ENCODE peak calls at places on chromosomes 3 and 15, in six cellular contexts. One of them, this sample, is unnamed.

GRCh38 chr15:67125589-67126502 is 60.4 kb downstream of the SMAD3 start:
- DNase-seq in IMR-90: peak; percentile 100
- DNase-seq in mesenchymal stem cell: peak; percentile 98
- DNase-seq in neuronal stem cell: no peak
- DNase-seq in H9: no peak
- DNase-seq in H1: no peak
- DNase-seq in this sample: peak; percentile 86

GRCh38 chr15:91885054-91885453 is 31.5 kb downstream of the SLCO3A1 start:
- DNase-seq in IMR-90: no peak
- DNase-seq in mesenchymal stem cell: no peak
- DNase-seq in neuronal stem cell: no peak
- DNase-seq in H9: peak; percentile 77
- DNase-seq in H1: peak; percentile 49
- DNase-seq in this sample: no peak

GRCh38 chr15:51967583-51967982 is 4.0 kb downstream of the LEO1 start:
- DNase-seq in IMR-90: no peak
- DNase-seq in mesenchymal stem cell: no peak
- DNase-seq in neuronal stem cell: no peak
- DNase-seq in H9: no peak
- DNase-seq in H1: no peak
- DNase-seq in this sample: no peak

GRCh38 chr3:27360113-27361078 is 8.8 kb downstream of the NEK10 start:
- DNase-seq in IMR-90: peak; percentile 44
- DNase-seq in mesenchymal stem cell: peak; percentile 33
- DNase-seq in neuronal stem cell: no peak
- DNase-seq in H9: no peak
- DNase-seq in H1: no peak
- DNase-seq in this sample: no peak

GRCh38 chr15:69150336-69150735 is 10.1 kb upstream of the GLCE start:
- DNase-seq in IMR-90: no peak
- DNase-seq in mesenchymal stem cell: no peak
- DNase-seq in neuronal stem cell: no peak
- DNase-seq in H9: no peak
- DNase-seq in H1: no peak
- DNase-seq in this sample: no peak

GRCh38 chr3:184908859-184909258 is 96.9 kb downstream of the VPS8 start:
- DNase-seq in IMR-90: no peak
- DNase-seq in mesenchymal stem cell: no peak
- DNase-seq in neuronal stem cell: no peak
- DNase-seq in H9: peak; percentile 57
- DNase-seq in H1: no peak
- DNase-seq in this sample: no peak

GRCh38 chr3:45611619-45612018 is 17.1 kb downstream of the LIMD1 start:
- DNase-seq in IMR-90: no peak
- DNase-seq in mesenchymal stem cell: no peak
- DNase-seq in neuronal stem cell: peak; percentile 31
- DNase-seq in H9: no peak
- DNase-seq in H1: no peak
- DNase-seq in this sample: no peak

GRCh38 chr15:60426870-60427528 is 29.2 kb upstream of the ANXA2 start:
- DNase-seq in IMR-90: peak; percentile 85
- DNase-seq in mesenchymal stem cell: peak; percentile 67
- DNase-seq in neuronal stem cell: no peak
- DNase-seq in H9: no peak
- DNase-seq in H1: no peak
- DNase-seq in this sample: no peak

GRCh38 chr15:78415284-78415683 is 22.7 kb upstream of the IREB2 start:
- DNase-seq in IMR-90: no peak
- DNase-seq in mesenchymal stem cell: peak; percentile 32
- DNase-seq in neuronal stem cell: no peak
- DNase-seq in H9: no peak
- DNase-seq in H1: no peak
- DNase-seq in this sample: peak; percentile 52

GRCh38 chr3:331881-332280 is 135.3 kb downstream of the CHL1 start:
- DNase-seq in IMR-90: peak; percentile 81
- DNase-seq in mesenchymal stem cell: peak; percentile 75
- DNase-seq in neuronal stem cell: no peak
- DNase-seq in H9: no peak
- DNase-seq in H1: no peak
- DNase-seq in this sample: no peak

GRCh38 chr3:101963902-101964362 is 114.6 kb downstream of the NFKBIZ start:
- DNase-seq in IMR-90: peak; percentile 78
- DNase-seq in mesenchymal stem cell: peak; percentile 41
- DNase-seq in neuronal stem cell: no peak
- DNase-seq in H9: no peak
- DNase-seq in H1: no peak
- DNase-seq in this sample: peak; percentile 12

GRCh38 chr3:86051058-86051457 is 939.9 kb downstream of the VGLL3 start:
- DNase-seq in IMR-90: no peak
- DNase-seq in mesenchymal stem cell: no peak
- DNase-seq in neuronal stem cell: no peak
- DNase-seq in H9: no peak
- DNase-seq in H1: no peak
- DNase-seq in this sample: no peak

GRCh38 chr3:135199137-135199536 is 404.1 kb downstream of the EPHB1 start:
- DNase-seq in IMR-90: no peak
- DNase-seq in mesenchymal stem cell: no peak
- DNase-seq in neuronal stem cell: no peak
- DNase-seq in H9: no peak
- DNase-seq in H1: no peak
- DNase-seq in this sample: no peak

GRCh38 chr15:70778258-70779076 is 15.1 kb upstream of the UACA start:
- DNase-seq in IMR-90: peak; percentile 94
- DNase-seq in mesenchymal stem cell: peak; percentile 91
- DNase-seq in neuronal stem cell: no peak
- DNase-seq in H9: no peak
- DNase-seq in H1: no peak
- DNase-seq in this sample: peak; percentile 48

GRCh38 chr3:185968168-185968567 is 30.4 kb upstream of the TRA2B start:
- DNase-seq in IMR-90: no peak
- DNase-seq in mesenchymal stem cell: no peak
- DNase-seq in neuronal stem cell: no peak
- DNase-seq in H9: no peak
- DNase-seq in H1: no peak
- DNase-seq in this sample: no peak

GRCh38 chr15:84778194-84778593 is 29.8 kb downstream of the ZNF592 start:
- DNase-seq in IMR-90: no peak
- DNase-seq in mesenchymal stem cell: no peak
- DNase-seq in neuronal stem cell: no peak
- DNase-seq in H9: peak; percentile 82
- DNase-seq in H1: peak; percentile 57
- DNase-seq in this sample: no peak

GRCh38 chr15:70062321-70062956 is 35.3 kb downstream of the TLE3 start:
- DNase-seq in IMR-90: peak; percentile 90
- DNase-seq in mesenchymal stem cell: no peak
- DNase-seq in neuronal stem cell: no peak
- DNase-seq in H9: no peak
- DNase-seq in H1: no peak
- DNase-seq in this sample: no peak

GRCh38 chr3:52194541-52195296 is 3.2 kb upstream of the ALAS1 start:
- DNase-seq in IMR-90: peak; percentile 72
- DNase-seq in mesenchymal stem cell: peak; percentile 72
- DNase-seq in neuronal stem cell: no peak
- DNase-seq in H9: no peak
- DNase-seq in H1: no peak
- DNase-seq in this sample: no peak

GRCh38 chr15:42548258-42549051 is at the start of the genes HAUS2 and LRRC57:
- DNase-seq in IMR-90: peak; percentile 78
- DNase-seq in mesenchymal stem cell: peak; percentile 88
- DNase-seq in neuronal stem cell: peak; percentile 91
- DNase-seq in H9: peak; percentile 92
- DNase-seq in H1: peak; percentile 98
- DNase-seq in this sample: peak; percentile 88

GRCh38 chr3:31606453-31606852 is 73.7 kb downstream of the STT3B start:
- DNase-seq in IMR-90: no peak
- DNase-seq in mesenchymal stem cell: no peak
- DNase-seq in neuronal stem cell: no peak
- DNase-seq in H9: no peak
- DNase-seq in H1: no peak
- DNase-seq in this sample: no peak

GRCh38 chr15:84812842-84813241 is 4.3 kb upstream of the ALPK3 start:
- DNase-seq in IMR-90: no peak
- DNase-seq in mesenchymal stem cell: no peak
- DNase-seq in neuronal stem cell: no peak
- DNase-seq in H9: no peak
- DNase-seq in H1: no peak
- DNase-seq in this sample: no peak

GRCh38 chr3:16512435-16513140 is 911 bp downstream of the RFTN1 start:
- DNase-seq in IMR-90: no peak
- DNase-seq in mesenchymal stem cell: no peak
- DNase-seq in neuronal stem cell: no peak
- DNase-seq in H9: peak; percentile 40
- DNase-seq in H1: peak; percentile 66
- DNase-seq in this sample: no peak

GRCh38 chr3:123090700-123091585 is 24.1 kb downstream of the PDIA5 start:
- DNase-seq in IMR-90: peak; percentile 41
- DNase-seq in mesenchymal stem cell: no peak
- DNase-seq in neuronal stem cell: peak; percentile 39
- DNase-seq in H9: no peak
- DNase-seq in H1: no peak
- DNase-seq in this sample: no peak

GRCh38 chr15:90388462-90389182 is 580 bp downstream of the IQGAP1 start:
- DNase-seq in IMR-90: peak; percentile 41
- DNase-seq in mesenchymal stem cell: peak; percentile 56
- DNase-seq in neuronal stem cell: peak; percentile 35
- DNase-seq in H9: peak; percentile 50
- DNase-seq in H1: peak; percentile 73
- DNase-seq in this sample: peak; percentile 48

GRCh38 chr3:350978-351377 is 154.4 kb downstream of the CHL1 start:
- DNase-seq in IMR-90: no peak
- DNase-seq in mesenchymal stem cell: no peak
- DNase-seq in neuronal stem cell: no peak
- DNase-seq in H9: no peak
- DNase-seq in H1: no peak
- DNase-seq in this sample: no peak

GRCh38 chr15:50259276-50259675 is 6.2 kb downstream of the HDC start:
- DNase-seq in IMR-90: no peak
- DNase-seq in mesenchymal stem cell: no peak
- DNase-seq in neuronal stem cell: no peak
- DNase-seq in H9: no peak
- DNase-seq in H1: peak; percentile 20
- DNase-seq in this sample: no peak

GRCh38 chr15:49895337-49896223 is 223.5 kb downstream of the ATP8B4 start:
- DNase-seq in IMR-90: peak; percentile 19
- DNase-seq in mesenchymal stem cell: peak; percentile 55
- DNase-seq in neuronal stem cell: peak; percentile 48
- DNase-seq in H9: no peak
- DNase-seq in H1: no peak
- DNase-seq in this sample: peak; percentile 8

GRCh38 chr15:73338606-73339388 is 30.0 kb downstream of the HCN4 start:
- DNase-seq in IMR-90: no peak
- DNase-seq in mesenchymal stem cell: no peak
- DNase-seq in neuronal stem cell: no peak
- DNase-seq in H9: no peak
- DNase-seq in H1: no peak
- DNase-seq in this sample: no peak

GRCh38 chr15:73345658-73346057 is 23.1 kb downstream of the HCN4 start:
- DNase-seq in IMR-90: no peak
- DNase-seq in mesenchymal stem cell: no peak
- DNase-seq in neuronal stem cell: no peak
- DNase-seq in H9: no peak
- DNase-seq in H1: no peak
- DNase-seq in this sample: no peak

GRCh38 chr15:73340502-73341192 is 28.1 kb downstream of the HCN4 start:
- DNase-seq in IMR-90: no peak
- DNase-seq in mesenchymal stem cell: no peak
- DNase-seq in neuronal stem cell: no peak
- DNase-seq in H9: no peak
- DNase-seq in H1: no peak
- DNase-seq in this sample: no peak

GRCh38 chr15:73344051-73344450 is 24.7 kb downstream of the HCN4 start:
- DNase-seq in IMR-90: peak; percentile 9
- DNase-seq in mesenchymal stem cell: peak; percentile 22
- DNase-seq in neuronal stem cell: no peak
- DNase-seq in H9: no peak
- DNase-seq in H1: no peak
- DNase-seq in this sample: peak; percentile 3

GRCh38 chr15:73341886-73342600 is 26.7 kb downstream of the HCN4 start:
- DNase-seq in IMR-90: no peak
- DNase-seq in mesenchymal stem cell: no peak
- DNase-seq in neuronal stem cell: no peak
- DNase-seq in H9: no peak
- DNase-seq in H1: no peak
- DNase-seq in this sample: no peak
- H3K23ac ChIP-seq in IMR-90: no peak overlapping the region
- H3K23ac ChIP-seq in mesenchymal stem cell: no peak overlapping the region
- H3K23ac ChIP-seq in neuronal stem cell: peak overlapping the region; percentile 1
- H3K23ac ChIP-seq in H9: no peak overlapping the region
- H3K23ac ChIP-seq in H1: no peak overlapping the region
- H3K23ac ChIP-seq in this sample: no peak overlapping the region

GRCh38 chr3:78101363-78101762 is 1061.5 kb downstream of the ROBO2 start:
- DNase-seq in IMR-90: peak; percentile 74
- DNase-seq in mesenchymal stem cell: peak; percentile 77
- DNase-seq in neuronal stem cell: no peak
- DNase-seq in H9: no peak
- DNase-seq in H1: no peak
- DNase-seq in this sample: no peak
- H3K14ac ChIP-seq in IMR-90: peak overlapping the region; percentile 6
- H3K14ac ChIP-seq in mesenchymal stem cell: no peak overlapping the region
- H3K14ac ChIP-seq in neuronal stem cell: no peak overlapping the region
- H3K14ac ChIP-seq in H9: no peak overlapping the region
- H3K14ac ChIP-seq in H1: no peak overlapping the region
- H3K14ac ChIP-seq in this sample: no peak overlapping the region

DNA sequence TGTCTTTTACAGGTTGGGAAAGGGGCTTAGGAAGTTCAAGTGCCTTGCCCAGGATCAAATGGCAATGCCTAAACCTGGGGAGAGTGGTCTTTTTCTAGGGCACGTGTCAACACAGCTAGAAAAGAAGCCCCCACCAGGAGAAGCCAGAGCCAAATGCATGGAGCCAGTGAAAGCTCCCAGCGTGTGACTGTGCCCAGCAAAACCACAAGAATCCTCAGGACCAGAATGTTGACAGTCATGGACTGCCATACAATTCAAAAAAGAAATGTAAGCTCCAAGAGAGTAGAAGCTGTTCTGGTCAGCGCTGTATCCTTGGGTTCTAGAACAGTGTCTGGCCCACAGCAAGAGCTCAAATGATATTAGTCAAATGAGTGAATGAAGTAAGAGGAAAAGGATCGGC is 84.4 kb upstream of the MEF2A start:
- DNase-seq in IMR-90: no peak
- DNase-seq in mesenchymal stem cell: no peak
- DNase-seq in neuronal stem cell: no peak
- DNase-seq in H9: no peak
- DNase-seq in H1: no peak
- DNase-seq in this sample: no peak
- H3K23ac ChIP-seq in IMR-90: no peak overlapping the region
- H3K23ac ChIP-seq in mesenchymal stem cell: no peak overlapping the region
- H3K23ac ChIP-seq in neuronal stem cell: no peak overlapping the region
- H3K23ac ChIP-seq in H9: no peak overlapping the region
- H3K23ac ChIP-seq in H1: no peak overlapping the region
- H3K23ac ChIP-seq in this sample: no peak overlapping the region

DNA sequence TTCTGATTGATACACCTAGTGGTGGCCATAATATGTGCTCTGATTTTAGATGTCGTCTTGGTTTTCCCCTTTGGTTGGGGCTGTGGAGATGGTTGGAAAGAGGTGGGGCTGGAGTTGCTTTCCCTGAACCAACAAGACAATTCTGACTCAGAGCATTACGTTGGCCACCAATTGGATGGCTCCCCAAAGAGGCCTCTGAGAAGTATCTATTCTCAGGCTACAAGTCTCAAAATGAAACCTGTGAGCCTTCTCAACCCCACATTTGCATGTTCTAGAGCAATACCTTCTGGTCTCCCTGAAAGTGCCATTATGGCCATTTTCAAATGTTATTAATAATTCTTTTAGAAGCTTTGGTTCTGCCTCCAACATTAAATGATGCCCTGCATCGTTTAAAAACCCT is 188.4 kb upstream of the WNT5A start:
- DNase-seq in IMR-90: no peak
- DNase-seq in mesenchymal stem cell: no peak
- DNase-seq in neuronal stem cell: no peak
- DNase-seq in H9: no peak
- DNase-seq in H1: no peak
- DNase-seq in this sample: no peak
- H3K14ac ChIP-seq in IMR-90: no peak overlapping the region
- H3K14ac ChIP-seq in mesenchymal stem cell: no peak overlapping the region
- H3K14ac ChIP-seq in neuronal stem cell: no peak overlapping the region
- H3K14ac ChIP-seq in H9: no peak overlapping the region
- H3K14ac ChIP-seq in H1: no peak overlapping the region
- H3K14ac ChIP-seq in this sample: no peak overlapping the region

This sample was measured in trophoblast cell.